ENCODE peak calls at places on chromosomes 6 and 20, in four cellular contexts. One of them, this sample, is unnamed.

GRCh38 chr6:65045801-65046200 is 661.2 kb downstream of the EYS start:
- ATAC-seq in activated CD8-positive, alpha-beta T cell treated with anti-CD3 and anti-CD28 coated beads for 36 hours: no peak
- ATAC-seq in B cell: no peak
- ATAC-seq in lower lobe of right lung: no peak
- ATAC-seq in this sample: no peak

GRCh38 chr6:13234130-13234529 is 94.2 kb downstream of the TBC1D7 start:
- ATAC-seq in activated CD8-positive, alpha-beta T cell treated with anti-CD3 and anti-CD28 coated beads for 36 hours: no peak
- ATAC-seq in B cell: no peak
- ATAC-seq in lower lobe of right lung: no peak
- ATAC-seq in this sample: no peak

GRCh38 chr6:45710304-45710821 is 305.3 kb downstream of the CLIC5 start:
- ATAC-seq in lower lobe of right lung: peak; percentile 54
- ATAC-seq in activated CD8-positive, alpha-beta T cell treated with anti-CD3 and anti-CD28 coated beads for 36 hours: peak; percentile 82
- ATAC-seq in B cell: peak; percentile 67
- ATAC-seq in this sample: no peak

GRCh38 chr6:122730334-122730733 is 49.2 kb upstream of the FABP7 start:
- ATAC-seq in activated CD8-positive, alpha-beta T cell treated with anti-CD3 and anti-CD28 coated beads for 36 hours: no peak
- ATAC-seq in B cell: no peak
- ATAC-seq in lower lobe of right lung: no peak
- ATAC-seq in this sample: no peak

GRCh38 chr6:81911446-81911845 is 159.0 kb upstream of the TENT5A start:
- ATAC-seq in B cell: no peak
- ATAC-seq in lower lobe of right lung: no peak
- ATAC-seq in activated CD8-positive, alpha-beta T cell treated with anti-CD3 and anti-CD28 coated beads for 36 hours: no peak
- ATAC-seq in this sample: no peak

GRCh38 chr6:49966823-49967222 is 2.6 kb downstream of the DEFB113 start:
- ATAC-seq in B cell: no peak
- ATAC-seq in activated CD8-positive, alpha-beta T cell treated with anti-CD3 and anti-CD28 coated beads for 36 hours: no peak
- ATAC-seq in lower lobe of right lung: no peak
- ATAC-seq in this sample: no peak

GRCh38 chr6:47407295-47408281 is 70.0 kb upstream of the CD2AP start:
- ATAC-seq in activated CD8-positive, alpha-beta T cell treated with anti-CD3 and anti-CD28 coated beads for 36 hours: no peak
- ATAC-seq in lower lobe of right lung: no peak
- ATAC-seq in B cell: no peak
- ATAC-seq in this sample: no peak

GRCh38 chr6:148599967-148600426 is 146.8 kb upstream of the UST start:
- ATAC-seq in lower lobe of right lung: no peak
- ATAC-seq in activated CD8-positive, alpha-beta T cell treated with anti-CD3 and anti-CD28 coated beads for 36 hours: no peak
- ATAC-seq in B cell: no peak
- ATAC-seq in this sample: peak; percentile 67

GRCh38 chr6:152206072-152206818 is 398.8 kb downstream of the ESR1 start:
- ATAC-seq in B cell: no peak
- ATAC-seq in lower lobe of right lung: no peak
- ATAC-seq in activated CD8-positive, alpha-beta T cell treated with anti-CD3 and anti-CD28 coated beads for 36 hours: peak; percentile 58
- ATAC-seq in this sample: peak; percentile 48

GRCh38 chr6:137978252-137978896 is 111.3 kb downstream of the TNFAIP3 start:
- ATAC-seq in activated CD8-positive, alpha-beta T cell treated with anti-CD3 and anti-CD28 coated beads for 36 hours: peak; percentile 45
- ATAC-seq in lower lobe of right lung: peak; percentile 16
- ATAC-seq in B cell: no peak
- ATAC-seq in this sample: no peak

GRCh38 chr20:64044484-64045247 is 4.8 kb downstream of the SOX18 start:
- ATAC-seq in B cell: no peak
- ATAC-seq in lower lobe of right lung: peak; percentile 4
- ATAC-seq in activated CD8-positive, alpha-beta T cell treated with anti-CD3 and anti-CD28 coated beads for 36 hours: no peak
- ATAC-seq in this sample: peak; percentile 34

GRCh38 chr20:36305602-36306556 is at the start of gene DLGAP4:
- ATAC-seq in lower lobe of right lung: no peak
- ATAC-seq in B cell: no peak
- ATAC-seq in activated CD8-positive, alpha-beta T cell treated with anti-CD3 and anti-CD28 coated beads for 36 hours: peak; percentile 42
- ATAC-seq in this sample: no peak
- TF ChIP-seq CTCF in lower lobe of right lung: no peak
- TF ChIP-seq CTCF in B cell: no peak
- TF ChIP-seq CTCF in activated CD8-positive, alpha-beta T cell treated with anti-CD3 and anti-CD28 coated beads for 36 hours: no peak
- TF ChIP-seq CTCF in this sample: no peak

GRCh38 chr6:32969685-32970412 is 1.5 kb downstream of the BRD2 start:
- ATAC-seq in activated CD8-positive, alpha-beta T cell treated with anti-CD3 and anti-CD28 coated beads for 36 hours: peak; percentile 14
- ATAC-seq in B cell: no peak
- ATAC-seq in lower lobe of right lung: no peak
- ATAC-seq in this sample: peak; percentile 10
- TF ChIP-seq CTCF in activated CD8-positive, alpha-beta T cell treated with anti-CD3 and anti-CD28 coated beads for 36 hours: peak; percentile 34
- TF ChIP-seq CTCF in B cell: peak; percentile 44
- TF ChIP-seq CTCF in lower lobe of right lung: peak; percentile 28
- TF ChIP-seq CTCF in this sample: peak; percentile 77

GRCh38 chr6:85460154-85460950 is 10.5 kb downstream of the NT5E start:
- ATAC-seq in lower lobe of right lung: no peak
- ATAC-seq in B cell: no peak
- ATAC-seq in activated CD8-positive, alpha-beta T cell treated with anti-CD3 and anti-CD28 coated beads for 36 hours: no peak
- ATAC-seq in this sample: peak; percentile 19
- TF ChIP-seq CTCF in lower lobe of right lung: no peak
- TF ChIP-seq CTCF in B cell: no peak
- TF ChIP-seq CTCF in activated CD8-positive, alpha-beta T cell treated with anti-CD3 and anti-CD28 coated beads for 36 hours: no peak
- TF ChIP-seq CTCF in this sample: no peak

GRCh38 chr6:62775427-62776022 is 435.7 kb upstream of the FKBP1C start:
- ATAC-seq in lower lobe of right lung: no peak
- ATAC-seq in B cell: no peak
- ATAC-seq in activated CD8-positive, alpha-beta T cell treated with anti-CD3 and anti-CD28 coated beads for 36 hours: no peak
- ATAC-seq in this sample: no peak
- TF ChIP-seq CTCF in lower lobe of right lung: peak; percentile 56
- TF ChIP-seq CTCF in B cell: peak; percentile 79
- TF ChIP-seq CTCF in activated CD8-positive, alpha-beta T cell treated with anti-CD3 and anti-CD28 coated beads for 36 hours: peak; percentile 34
- TF ChIP-seq CTCF in this sample: no peak

This sample was measured in gastroesophageal sphincter.